ENCODE peak calls at places on chromosomes 5 and 9, in seven cellular contexts. T is left cardiac atrium; Q is NCI-H2081; N is myocyte; I is lower leg skin; W is stimulated activated CD4-positive, alpha-beta T cell treated with anti-CD3 and anti-CD28 coated beads, TNF-alpha, amount 100 ng/mL, for 24 hours; C is stromal cell of bone marrow. V is an unnamed sample.

GRCh38 chr5:139574641-139575312 is 13.6 kb downstream of the UBE2D2 start:
- DNase-seq in T (no peak), Q (no peak), N (peak), I (no peak), W (no peak), C (peak), V (no peak)

GRCh38 chr5:9401786-9402472 is 143.9 kb downstream of the SEMA5A start:
- DNase-seq in T (no peak), Q (peak), N (no peak), I (peak), W (no peak), C (peak), V (peak)

GRCh38 chr9:113536483-113537226 is 73.1 kb downstream of the RGS3 start:
- DNase-seq in T (peak), Q (no peak), N (peak), I (no peak), W (no peak), C (no peak), V (no peak)

GRCh38 chr5:137497396-137498290 is 1.5 kb downstream of the SPOCK1 start:
- DNase-seq in T (no peak), Q (no peak), N (peak), I (no peak), W (no peak), C (no peak), V (no peak)

GRCh38 chr9:111598730-111599091 is 736 bp downstream of the PTGR1 start:
- DNase-seq in T (peak), Q (no peak), N (no peak), I (peak), W (peak), C (peak), V (no peak)

GRCh38 chr9:4550777-4551476 is 60.7 kb downstream of the SLC1A1 start:
- DNase-seq in T (no peak), Q (peak), N (peak), I (no peak), W (no peak), C (no peak), V (no peak)

GRCh38 chr9:33234511-33235467 is 5.2 kb upstream of the SPINK4 start:
- DNase-seq in T (no peak), Q (no peak), N (no peak), I (no peak), W (no peak), C (no peak), V (no peak)

GRCh38 chr5:78927657-78928282 is 57.3 kb downstream of the ARSB start:
- DNase-seq in T (no peak), Q (no peak), N (no peak), I (no peak), W (no peak), C (no peak), V (no peak)

GRCh38 chr9:123679330-123679987 is 250.5 kb downstream of the DENND1A start:
- DNase-seq in T (no peak), Q (peak), N (no peak), I (no peak), W (no peak), C (no peak), V (no peak)

GRCh38 chr5:173557123-173557903 is 59.1 kb downstream of the BOD1 start:
- DNase-seq in T (no peak), Q (no peak), N (peak), I (no peak), W (no peak), C (no peak), V (no peak)

GRCh38 chr5:118371973-118372650 is 616.2 kb downstream of the DTWD2 start:
- DNase-seq in T (no peak), Q (no peak), N (no peak), I (no peak), W (no peak), C (no peak), V (no peak)

GRCh38 chr9:77011973-77012817 is 7.3 kb upstream of the FOXB2 start:
- DNase-seq in T (peak), Q (no peak), N (peak), I (no peak), W (peak), C (no peak), V (no peak)

GRCh38 chr9:116152941-116153764 is 438 bp upstream of the PAPPA start:
- DNase-seq in T (no peak), Q (peak), N (peak), I (no peak), W (no peak), C (peak), V (no peak)

GRCh38 chr5:136033848-136034247 is 5.1 kb downstream of the TGFBI start:
- DNase-seq in T (no peak), Q (no peak), N (peak), I (peak), W (no peak), C (no peak), V (no peak)

GRCh38 chr9:119137479-119137878 is 231.8 kb downstream of the BRINP1 start:
- DNase-seq in T (no peak), Q (no peak), N (no peak), I (no peak), W (no peak), C (no peak), V (no peak)

GRCh38 chr5:179387151-179388110 is 42.2 kb upstream of the ADAMTS2 start:
- DNase-seq in T (no peak), Q (no peak), N (no peak), I (no peak), W (no peak), C (no peak), V (no peak)

GRCh38 chr9:84875193-84875592 is 205.7 kb downstream of the NTRK2 start:
- DNase-seq in T (no peak), Q (no peak), N (no peak), I (no peak), W (no peak), C (no peak), V (no peak)

GRCh38 chr5:116971131-116971530 is 396.5 kb upstream of the SEMA6A start:
- DNase-seq in T (no peak), Q (no peak), N (no peak), I (no peak), W (no peak), C (no peak), V (no peak)

GRCh38 chr9:129838707-129839259 is 3.5 kb downstream of the USP20 start:
- DNase-seq in T (no peak), Q (no peak), N (peak), I (no peak), W (peak), C (peak), V (peak)

GRCh38 chr5:30804739-30805313 is 388.7 kb upstream of the CDH6 start:
- DNase-seq in T (no peak), Q (peak), N (no peak), I (no peak), W (no peak), C (peak), V (no peak)

GRCh38 chr5:170111088-170111796 is 5.5 kb downstream of the FOXI1 start:
- DNase-seq in T (no peak), Q (no peak), N (no peak), I (no peak), W (no peak), C (no peak), V (no peak)

GRCh38 chr9:32455738-32456137 is 70.3 kb downstream of the RIGI start:
- DNase-seq in T (no peak), Q (no peak), N (peak), I (no peak), W (no peak), C (peak), V (no peak)

GRCh38 chr9:114038724-114039313 is 39.3 kb downstream of the AMBP start:
- DNase-seq in T (no peak), Q (no peak), N (no peak), I (no peak), W (no peak), C (no peak), V (no peak)

GRCh38 chr9:134167530-134167931 is 3.2 kb upstream of the RNU6ATAC start:
- DNase-seq in T (no peak), Q (no peak), N (peak), I (no peak), W (no peak), C (peak), V (no peak)

GRCh38 chr9:127130661-127131538 is 8.5 kb upstream of the ANGPTL2 start:
- DNase-seq in T (peak), Q (no peak), N (peak), I (peak), W (no peak), C (peak), V (peak)

GRCh38 chr9:35935755-35936509 is 22.0 kb downstream of the OR2S2 start:
- DNase-seq in T (no peak), Q (no peak), N (no peak), I (no peak), W (no peak), C (peak), V (peak)

GRCh38 chr9:130196643-130197042 is 24.4 kb downstream of the NCS1 start:
- DNase-seq in T (no peak), Q (peak), N (peak), I (no peak), W (no peak), C (no peak), V (no peak)

GRCh38 chr5:129074903-129075302 is 19.6 kb upstream of the ISOC1 start:
- DNase-seq in T (no peak), Q (no peak), N (no peak), I (no peak), W (no peak), C (no peak), V (peak)

GRCh38 chr5:104556957-104557356 is 994.4 kb upstream of the NUDT12 start:
- DNase-seq in T (no peak), Q (no peak), N (no peak), I (no peak), W (no peak), C (no peak), V (no peak)